ENCODE peak calls at places on chromosomes 16 and 17, in seven cellular contexts. Q, O, V, X, F, H and W are unnamed samples.

GRCh38 chr16:24609740-24610420 is 70.5 kb downstream of the RBBP6 start:
- DNase-seq in Q (no peak), O (peak), V (no peak), X (peak), F (peak), H (peak), W (peak)

GRCh38 chr17:27457731-27458523 is 1.7 kb downstream of the KSR1 start:
- DNase-seq in Q (no peak), O (peak), V (no peak), X (no peak), F (no peak), H (peak), W (peak)

GRCh38 chr16:83136924-83137323 is 510.2 kb downstream of the CDH13 start:
- DNase-seq in Q (no peak), O (no peak), V (no peak), X (no peak), F (no peak), H (no peak), W (no peak)

GRCh38 chr17:5826384-5826783 is 242.1 kb upstream of the NLRP1 start:
- DNase-seq in Q (no peak), O (no peak), V (no peak), X (no peak), F (no peak), H (no peak), W (no peak)

GRCh38 chr16:30731411-30731810 is 16.8 kb upstream of the PHKG2 start:
- DNase-seq in Q (no peak), O (no peak), V (no peak), X (no peak), F (no peak), H (no peak), W (no peak)

GRCh38 chr17:78351449-78352006 is 8.3 kb downstream of the SOCS3 start:
- DNase-seq in Q (no peak), O (no peak), V (no peak), X (peak), F (peak), H (no peak), W (no peak)

GRCh38 chr16:23905027-23905426 is 69.2 kb downstream of the PRKCB start:
- DNase-seq in Q (no peak), O (no peak), V (no peak), X (no peak), F (no peak), H (no peak), W (no peak)

GRCh38 chr16:67346328-67346727 is 19.7 kb downstream of the LRRC36 start:
- DNase-seq in Q (no peak), O (no peak), V (no peak), X (no peak), F (no peak), H (no peak), W (no peak)

GRCh38 chr17:28318759-28319660 is at the start of gene TMEM97:
- DNase-seq in Q (peak), O (peak), V (peak), X (peak), F (peak), H (peak), W (peak)

GRCh38 chr17:47604268-47604927 is 45.3 kb upstream of the KPNB1 start:
- DNase-seq in Q (no peak), O (peak), V (no peak), X (no peak), F (no peak), H (peak), W (no peak)

GRCh38 chr16:13994239-13995106 is 74.5 kb downstream of the ERCC4 start:
- DNase-seq in Q (no peak), O (no peak), V (no peak), X (no peak), F (no peak), H (no peak), W (no peak)

GRCh38 chr16:66858740-66859396 is 14.7 kb downstream of the CA7 start:
- DNase-seq in Q (no peak), O (no peak), V (no peak), X (no peak), F (no peak), H (peak), W (no peak)

GRCh38 chr17:68580236-68580903 is 20.8 kb downstream of the FAM20A start:
- DNase-seq in Q (no peak), O (no peak), V (no peak), X (no peak), F (no peak), H (no peak), W (no peak)

GRCh38 chr17:7146115-7146514 is 31.5 kb upstream of the ASGR2 start:
- DNase-seq in Q (no peak), O (no peak), V (no peak), X (no peak), F (no peak), H (no peak), W (no peak)

GRCh38 chr17:45991341-45991740 is 7.7 kb upstream of the STH start:
- DNase-seq in Q (no peak), O (no peak), V (no peak), X (no peak), F (no peak), H (no peak), W (no peak)

GRCh38 chr16:9630119-9630518 is 538.7 kb downstream of the HAPSTR1 start:
- DNase-seq in Q (no peak), O (no peak), V (no peak), X (no peak), F (no peak), H (no peak), W (no peak)

GRCh38 chr16:4085405-4085970 is 30.8 kb downstream of the ADCY9 start:
- DNase-seq in Q (no peak), O (no peak), V (no peak), X (no peak), F (no peak), H (no peak), W (no peak)

GRCh38 chr17:3966720-3967363 is 2.6 kb upstream of the ATP2A3 start:
- DNase-seq in Q (no peak), O (no peak), V (no peak), X (no peak), F (no peak), H (no peak), W (peak)

GRCh38 chr16:83501481-83501880 is 306.3 kb upstream of the HSBP1 start:
- DNase-seq in Q (no peak), O (no peak), V (no peak), X (no peak), F (no peak), H (no peak), W (no peak)

GRCh38 chr17:76376318-76377133 is 7.9 kb upstream of the SPHK1 start:
- DNase-seq in Q (no peak), O (no peak), V (no peak), X (no peak), F (no peak), H (no peak), W (no peak)

GRCh38 chr17:31544186-31544585 is 152.7 kb downstream of the RAB11FIP4 start:
- DNase-seq in Q (no peak), O (no peak), V (no peak), X (no peak), F (no peak), H (no peak), W (no peak)

GRCh38 chr16:2471016-2471652 is at the start of gene NTN3:
- DNase-seq in Q (no peak), O (peak), V (no peak), X (no peak), F (no peak), H (peak), W (no peak)

GRCh38 chr17:47918003-47918402 is 22.0 kb downstream of the SP2 start:
- DNase-seq in Q (no peak), O (no peak), V (no peak), X (no peak), F (no peak), H (no peak), W (no peak)